ENCODE peak calls at places on chromosomes 7 and 10, in ten cellular contexts. J is CD8-positive, alpha-beta memory T cell; Z is GM04504; H is KG1; E is EL; S is mucosa of gallbladder; M is T-helper 22 cell; Q is kidney glomerular epithelial cell; P is amniotic stem cell; O is activated T-helper 1 cell treated with anti-CD3 and anti-CD28 coated beads, Interleukin-12 subunit alpha, Interleukin-12 subunit beta, Interleukin-2, Interleukin-4 antibody, amounts not matched to agents 30 ng/mL and 10 ng/mL and 1 ng/mL, durations not matched to agents 14 hours and 24 hours and 36 hours. L is an unnamed sample.

GRCh38 chr10:132319853-132320669 is 11.9 kb upstream of the LRRC27 start:
- DNase-seq in J (no peak), Z (peak; percentile 86), H (no peak), E (peak; percentile 83), S (peak; percentile 25), M (no peak), Q (peak; percentile 87), P (peak; percentile 70), O (peak; percentile 25), L (peak; percentile 76)

GRCh38 chr7:30422922-30423321 is 55.7 kb downstream of the NOD1 start:
- DNase-seq in J (no peak), Z (no peak), H (no peak), E (peak; percentile 11), S (no peak), M (no peak), Q (no peak), P (no peak), O (no peak), L (peak; percentile 20)

GRCh38 chr7:82319674-82320118 is 123.9 kb downstream of the CACNA2D1 start:
- DNase-seq in J (no peak), Z (peak; percentile 85), H (no peak), E (peak; percentile 81), S (peak; percentile 34), M (no peak), Q (peak; percentile 42), P (no peak), O (no peak), L (peak; percentile 79)

GRCh38 chr7:56099653-56100052 is 6.6 kb downstream of the CHCHD2 start:
- DNase-seq in J (no peak), Z (no peak), H (no peak), E (no peak), S (no peak), M (no peak), Q (no peak), P (no peak), O (no peak), L (no peak)

GRCh38 chr10:77532068-77532467 is 105.5 kb downstream of the KCNMA1 start:
- DNase-seq in J (no peak), Z (no peak), H (no peak), E (peak; percentile 96), S (no peak), M (no peak), Q (no peak), P (peak; percentile 80), O (no peak), L (no peak)

GRCh38 chr7:90842430-90842788 is 246.3 kb downstream of the CDK14 start:
- DNase-seq in J (no peak), Z (no peak), H (no peak), E (no peak), S (no peak), M (no peak), Q (no peak), P (no peak), O (no peak), L (no peak)

GRCh38 chr10:126227762-126228134 is 160.5 kb downstream of the ADAM12 start:
- DNase-seq in J (no peak), Z (peak; percentile 69), H (no peak), E (peak; percentile 50), S (no peak), M (no peak), Q (peak; percentile 60), P (no peak), O (no peak), L (peak; percentile 56)

GRCh38 chr7:143452495-143452894 is 9.2 kb downstream of the TAS2R60 start:
- DNase-seq in J (no peak), Z (no peak), H (no peak), E (no peak), S (no peak), M (no peak), Q (no peak), P (no peak), O (no peak), L (no peak)

GRCh38 chr7:95470452-95470851 is 15.3 kb upstream of the ASB4 start:
- DNase-seq in J (no peak), Z (no peak), H (no peak), E (peak; percentile 29), S (no peak), M (no peak), Q (peak; percentile 41), P (no peak), O (no peak), L (no peak)

GRCh38 chr10:28838908-28839307 is 161.6 kb downstream of the BAMBI start:
- DNase-seq in J (no peak), Z (no peak), H (no peak), E (peak; percentile 56), S (peak; percentile 46), M (no peak), Q (no peak), P (no peak), O (no peak), L (no peak)

GRCh38 chr10:101614957-101615759 is 27.0 kb downstream of the DPCD start:
- DNase-seq in J (no peak), Z (no peak), H (no peak), E (no peak), S (no peak), M (no peak), Q (no peak), P (no peak), O (no peak), L (no peak)

GRCh38 chr10:19209319-19209718 is 160.7 kb downstream of the MALRD1 start:
- DNase-seq in J (no peak), Z (no peak), H (no peak), E (no peak), S (no peak), M (no peak), Q (no peak), P (no peak), O (no peak), L (no peak)

GRCh38 chr7:80548790-80549530 is 37.1 kb upstream of the GNAT3 start:
- DNase-seq in J (no peak), Z (peak; percentile 6), H (no peak), E (no peak), S (no peak), M (no peak), Q (no peak), P (no peak), O (no peak), L (no peak)

GRCh38 chr7:152872061-152872744 is 112.7 kb downstream of the ACTR3B start:
- DNase-seq in J (no peak), Z (no peak), H (no peak), E (no peak), S (no peak), M (no peak), Q (no peak), P (no peak), O (no peak), L (no peak)

GRCh38 chr7:148763622-148764021 is 64.9 kb downstream of the CUL1 start:
- DNase-seq in J (no peak), Z (no peak), H (no peak), E (peak; percentile 7), S (no peak), M (no peak), Q (no peak), P (no peak), O (no peak), L (no peak)

GRCh38 chr7:133750287-133750686 is 376.9 kb upstream of the LRGUK start:
- DNase-seq in J (no peak), Z (no peak), H (no peak), E (no peak), S (no peak), M (no peak), Q (no peak), P (no peak), O (no peak), L (no peak)

GRCh38 chr7:17274551-17275245 is 23.8 kb upstream of the AHR start:
- DNase-seq in J (no peak), Z (no peak), H (peak; percentile 81), E (peak; percentile 80), S (no peak), M (no peak), Q (peak; percentile 80), P (no peak), O (no peak), L (no peak)

GRCh38 chr10:69866688-69867461 is 65.2 kb downstream of the COL13A1 start:
- DNase-seq in J (no peak), Z (peak; percentile 71), H (no peak), E (peak; percentile 88), S (peak; percentile 40), M (no peak), Q (peak; percentile 71), P (peak; percentile 55), O (no peak), L (peak; percentile 55)

GRCh38 chr7:36100293-36100692 is 52.8 kb upstream of the EEPD1 start:
- DNase-seq in J (no peak), Z (no peak), H (no peak), E (no peak), S (no peak), M (no peak), Q (no peak), P (no peak), O (no peak), L (peak; percentile 22)

GRCh38 chr7:90749774-90750173 is 153.7 kb downstream of the CDK14 start:
- DNase-seq in J (no peak), Z (no peak), H (no peak), E (peak; percentile 11), S (no peak), M (no peak), Q (no peak), P (no peak), O (no peak), L (no peak)

GRCh38 chr7:136049818-136050461 is 72.8 kb upstream of the MTPN start:
- DNase-seq in J (no peak), Z (no peak), H (no peak), E (no peak), S (no peak), M (no peak), Q (no peak), P (no peak), O (no peak), L (no peak)

GRCh38 chr10:101569838-101570763 is 18.0 kb downstream of the POLL start:
- DNase-seq in J (peak; percentile 81), Z (no peak), H (peak; percentile 35), E (peak; percentile 71), S (peak; percentile 74), M (peak; percentile 51), Q (peak; percentile 55), P (no peak), O (peak; percentile 61), L (peak; percentile 47)

GRCh38 chr7:157485361-157485831 is 148.6 kb downstream of the DNAJB6 start:
- DNase-seq in J (no peak), Z (no peak), H (no peak), E (no peak), S (no peak), M (no peak), Q (no peak), P (no peak), O (no peak), L (no peak)

L was measured in fibroblast of the conjunctiva.